ENCODE peak calls at places on chromosomes 12 and 14, in four cellular contexts. K, P, V and H are unnamed samples. For H3K4me1, the result is how much of the 10 kb centered on the place peaks cover.

GRCh38 chr12:114294303-114294685 is 111.7 kb downstream of the TBX5 start:
- DNase-seq in V (no peak), P (no peak), K (no peak), H (no peak)

GRCh38 chr12:57027011-57027804 is 10.9 kb upstream of the TAC3 start:
- DNase-seq in K (no peak), V (no peak), P (no peak), H (no peak)

GRCh38 chr12:63423839-63424238 is 244.5 kb downstream of the DPY19L2 start:
- DNase-seq in K (no peak), P (no peak), V (no peak), H (no peak)

GRCh38 chr14:101398011-101398410 is 163.3 kb upstream of the DIO3 start:
- DNase-seq in V (no peak), P (no peak), K (no peak), H (no peak)

GRCh38 chr14:66645716-66646115 is 137.8 kb downstream of the GPHN start:
- DNase-seq in P (peak), K (no peak), V (no peak), H (peak)

GRCh38 chr12:96241484-96242256 is 47.5 kb downstream of the ELK3 start:
- DNase-seq in P (peak), V (no peak), K (peak), H (no peak)

GRCh38 chr12:8947737-8948136 is 1.7 kb downstream of the M6PR start:
- DNase-seq in V (no peak), K (no peak), P (no peak), H (no peak)

GRCh38 chr12:51025182-51025747 is 919 bp downstream of the SLC11A2 start:
- DNase-seq in P (no peak), K (no peak), V (no peak), H (no peak)

GRCh38 chr12:22527999-22528398 is 16.3 kb downstream of the C2CD5 start:
- DNase-seq in V (no peak), P (peak), K (no peak), H (no peak)

GRCh38 chr12:117031843-117032592 is 67.2 kb downstream of the TESC start:
- DNase-seq in P (no peak), V (no peak), K (no peak), H (no peak)

GRCh38 chr14:94770251-94770749 is 387 bp upstream of the GSC start:
- DNase-seq in K (no peak), P (no peak), V (no peak), H (no peak)

GRCh38 chr12:15733136-15733535 is 56.1 kb downstream of the EPS8 start:
- DNase-seq in P (no peak), K (no peak), V (no peak), H (no peak)
- H3K4me1 ChIP-seq in P (under half), K (under half), V (under half), H (under half)

DNA sequence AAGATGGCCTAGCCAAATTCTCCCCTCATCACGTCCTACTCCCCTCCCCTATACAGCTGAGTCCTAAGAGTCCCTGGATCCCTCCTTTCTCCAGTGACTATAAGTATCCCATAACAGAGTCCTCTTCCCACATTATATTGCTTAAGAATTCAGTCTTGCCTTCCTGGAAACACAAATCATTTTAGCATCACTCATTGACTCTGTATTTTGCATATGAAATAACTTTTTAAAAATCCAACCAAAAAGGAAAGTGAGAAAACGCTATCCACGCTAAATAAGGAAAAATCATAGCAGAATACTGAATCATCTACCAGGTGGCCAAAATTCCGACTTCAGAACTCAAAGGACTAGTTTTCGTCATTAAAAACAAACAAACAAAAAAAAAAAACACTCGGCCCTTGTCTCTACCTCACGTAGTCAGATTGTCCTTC is 130.2 kb downstream of the GCH1 start:
- DNase-seq in V (no peak), K (no peak), P (peak), H (no peak)
- H3K27ac ChIP-seq in V (no peak), K (peak), P (peak), H (no peak)

DNA sequence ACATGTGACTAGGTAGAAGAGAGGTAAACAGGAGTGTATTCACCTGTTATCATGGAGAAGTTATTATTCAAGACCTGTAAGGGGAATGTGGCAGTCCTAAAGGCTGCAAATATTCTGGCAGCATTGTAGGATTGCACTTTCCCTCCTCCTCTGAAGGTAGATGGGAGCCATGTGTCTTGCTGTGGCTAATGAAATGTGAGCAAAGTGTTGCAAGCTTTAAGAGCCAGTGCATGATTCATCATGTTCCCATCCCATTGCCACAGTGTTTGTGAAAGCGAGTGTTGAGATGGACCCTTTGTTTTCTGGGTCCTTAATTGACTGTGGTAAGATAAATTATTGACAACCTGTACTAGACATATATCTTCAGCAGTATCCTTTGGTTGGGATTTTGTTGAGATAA is 128.7 kb downstream of the RGS6 start:
- DNase-seq in V (no peak), K (no peak), P (no peak), H (no peak)
- H3K4me1 ChIP-seq in V (under half), K (under half), P (under half), H (under half)

GRCh38 chr14:53848851-53849250 is 107.8 kb downstream of the BMP4 start:
- DNase-seq in V (no peak), P (no peak), K (no peak), H (no peak)

GRCh38 chr14:53847881-53848280 is 108.7 kb downstream of the BMP4 start:
- DNase-seq in K (no peak), P (no peak), V (no peak), H (no peak)

GRCh38 chr14:53851394-53852056 is 105.1 kb downstream of the BMP4 start:
- DNase-seq in V (no peak), P (peak), K (no peak), H (no peak)

GRCh38 chr14:53849549-53849948 is 107.1 kb downstream of the BMP4 start:
- DNase-seq in V (no peak), P (no peak), K (no peak), H (no peak)

DNA sequence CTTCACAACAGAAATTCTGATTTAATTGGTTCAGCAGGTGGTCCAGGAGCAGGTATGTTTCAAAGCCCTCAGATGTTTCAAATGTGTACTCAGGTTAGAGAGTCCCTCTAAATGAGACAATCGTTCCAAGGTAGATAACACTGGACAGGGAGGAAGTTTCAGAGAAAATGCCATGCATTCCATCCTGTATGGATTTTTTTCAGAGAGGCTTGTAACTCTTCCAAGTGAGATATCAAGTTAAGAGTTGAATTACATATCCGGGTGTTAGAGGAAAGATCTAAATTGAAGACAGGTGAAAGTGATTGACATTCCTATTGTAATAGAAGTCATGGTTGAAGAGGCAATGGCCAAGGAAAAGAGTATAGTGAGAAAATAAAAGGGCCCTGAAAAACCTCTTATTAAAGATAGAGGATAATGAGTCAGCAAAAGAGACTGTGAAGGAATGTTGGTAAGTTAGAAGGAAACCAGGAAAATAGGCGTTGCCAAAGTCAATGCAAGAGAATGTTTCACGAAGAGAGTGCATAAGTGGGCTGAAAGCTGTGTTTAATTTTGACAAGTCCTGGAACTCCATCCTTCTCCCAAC is 105.8 kb downstream of the BMP4 start:
- DNase-seq in K (no peak), V (no peak), P (peak), H (peak)
- H3K27ac ChIP-seq in K (no peak), V (no peak), P (no peak), H (peak)

GRCh38 chr14:104689620-104690265 is 325 bp downstream of the INF2 start:
- DNase-seq in V (peak), P (no peak), K (no peak), H (peak)
- H3K4me1 ChIP-seq in V (half or more), P (under half), K (half or more), H (under half)